ENCODE peak calls at places on chromosomes 13 and 19, in seven cellular contexts. M is GM23338; V is T-helper 17 cell; L is cerebellum; X is stimulated activated CD4-positive, alpha-beta T cell treated with anti-CD3 and anti-CD28 coated beads, Interleukin-1b, Interleukin-23, amount 100 ng/mL, for 24 hours; E is stimulated activated CD8-positive, alpha-beta memory T cell treated with anti-CD3 and anti-CD28 coated beads, Interleukin-12 subunit alpha, Interleukin-12 subunit beta, amount 100 ng/mL, for 4 hours; N is choroid plexus epithelial cell. R is an unnamed sample.

GRCh38 chr13:67353891-67354459 is 123.8 kb upstream of the PCDH9 start:
- DNase-seq in M (no peak), V (no peak), L (no peak), X (no peak), E (no peak), N (peak; percentile 62), R (no peak)

GRCh38 chr13:73989244-73989843 is 144.9 kb downstream of the KLF12 start:
- DNase-seq in M (no peak), V (no peak), L (no peak), X (no peak), E (no peak), N (no peak), R (no peak)

GRCh38 chr13:46552302-46552680 is 679 bp upstream of the LRCH1 start:
- DNase-seq in M (no peak), V (no peak), L (no peak), X (no peak), E (no peak), N (no peak), R (no peak)

GRCh38 chr19:52307275-52307674 is 10.3 kb downstream of the ZNF480 start:
- DNase-seq in M (peak; percentile 58), V (no peak), L (no peak), X (no peak), E (no peak), N (peak; percentile 36), R (peak; percentile 51)

GRCh38 chr13:74056829-74057564 is 77.2 kb downstream of the KLF12 start:
- DNase-seq in M (peak; percentile 20), V (no peak), L (no peak), X (no peak), E (no peak), N (peak; percentile 17), R (no peak)

GRCh38 chr19:791605-792360 is 5.5 kb upstream of the PTBP1 start:
- DNase-seq in M (peak; percentile 18), V (no peak), L (no peak), X (no peak), E (no peak), N (no peak), R (peak; percentile 31)

GRCh38 chr19:50486823-50487515 is 10.3 kb upstream of the GARIN5A start:
- DNase-seq in M (peak; percentile 97), V (no peak), L (no peak), X (peak; percentile 49), E (no peak), N (peak; percentile 53), R (peak; percentile 88)

GRCh38 chr19:18637644-18638630 is 1.1 kb downstream of the KLHL26 start:
- DNase-seq in M (peak; percentile 54), V (no peak), L (no peak), X (no peak), E (no peak), N (no peak), R (no peak)

GRCh38 chr19:47405854-47406417 is 13.4 kb downstream of the MEIS3 start:
- DNase-seq in M (no peak), V (no peak), L (no peak), X (no peak), E (no peak), N (no peak), R (no peak)

GRCh38 chr19:2455481-2456300 is 1.1 kb downstream of the LMNB2 start:
- DNase-seq in M (no peak), V (peak; percentile 58), L (peak; percentile 34), X (peak; percentile 19), E (peak; percentile 36), N (peak; percentile 21), R (no peak)

GRCh38 chr13:28636677-28637317 is 22.1 kb upstream of the POMP start:
- DNase-seq in M (peak; percentile 92), V (no peak), L (peak; percentile 63), X (no peak), E (peak; percentile 4), N (peak; percentile 89), R (peak; percentile 79)

GRCh38 chr13:114058051-114058867 is 74.2 kb downstream of the RASA3 start:
- DNase-seq in M (no peak), V (no peak), L (no peak), X (no peak), E (no peak), N (no peak), R (no peak)

GRCh38 chr19:12936582-12936981 is 1.8 kb upstream of the CALR start:
- DNase-seq in M (no peak), V (no peak), L (no peak), X (no peak), E (no peak), N (no peak), R (no peak)

GRCh38 chr13:25180795-25181537 is 8.9 kb upstream of the AMER2 start:
- DNase-seq in M (no peak), V (no peak), L (peak; percentile 51), X (no peak), E (no peak), N (no peak), R (no peak)

GRCh38 chr13:96651598-96651997 is 342.7 kb downstream of the OXGR1 start:
- DNase-seq in M (no peak), V (no peak), L (no peak), X (no peak), E (no peak), N (no peak), R (no peak)

GRCh38 chr19:8910775-8911414 is 78.7 kb downstream of the MBD3L1 start:
- DNase-seq in M (no peak), V (no peak), L (no peak), X (no peak), E (no peak), N (no peak), R (no peak)

GRCh38 chr13:25652764-25653163 is 281.0 kb downstream of the ATP8A2 start:
- DNase-seq in M (peak; percentile 71), V (no peak), L (no peak), X (no peak), E (no peak), N (peak; percentile 61), R (no peak)

GRCh38 chr13:26300140-26300539 is 46.2 kb downstream of the CDK8 start:
- DNase-seq in M (no peak), V (no peak), L (no peak), X (no peak), E (no peak), N (peak; percentile 72), R (no peak)

GRCh38 chr19:5132698-5133651 is 164.1 kb downstream of the KDM4B start:
- DNase-seq in M (no peak), V (no peak), L (no peak), X (no peak), E (no peak), N (no peak), R (no peak)

GRCh38 chr13:43153436-43154082 is 130.2 kb downstream of the DNAJC15 start:
- DNase-seq in M (no peak), V (no peak), L (no peak), X (no peak), E (no peak), N (peak; percentile 90), R (no peak)

GRCh38 chr19:30280018-30280417 is 92.2 kb upstream of the ZNF536 start:
- DNase-seq in M (no peak), V (no peak), L (no peak), X (no peak), E (no peak), N (no peak), R (no peak)

GRCh38 chr19:35009424-35010415 is 9.6 kb downstream of the GRAMD1A start:
- DNase-seq in M (no peak), V (no peak), L (no peak), X (no peak), E (no peak), N (no peak), R (no peak)

GRCh38 chr19:47122359-47123335 is 8.0 kb upstream of the SAE1 start:
- DNase-seq in M (no peak), V (no peak), L (no peak), X (no peak), E (no peak), N (peak; percentile 82), R (no peak)